ENCODE peak calls at places on chromosomes 11 and 22, in five cellular contexts. S is HEK293T; N is D341Med; X is T-helper 9 cell; D is stimulated activated CD4-positive, alpha-beta T cell treated with anti-CD3 and anti-CD28 coated beads, Interleukin-12 subunit alpha, Interleukin-12 subunit beta, amount 100 ng/mL, for 48 hours. L is an unnamed sample.
A peak's percentile ranks its signal among the peaks of the same experiment; 100 is the strongest.

GRCh38 chr22:22961574-22961973 is 74.0 kb downstream of the IGLL5 start:
- DNase-seq in X (no peak), D (no peak), N (no peak), S (no peak), L (no peak)

GRCh38 chr11:46421257-46421880 is 29.8 kb upstream of the CHRM4 start:
- DNase-seq in X (no peak), N (peak; percentile 76), S (no peak), D (no peak), L (no peak)

GRCh38 chr22:47071078-47071811 is 308.8 kb downstream of the TBC1D22A start:
- DNase-seq in N (no peak), D (no peak), X (no peak), S (no peak), L (no peak)

GRCh38 chr22:50620861-50621490 is 7.0 kb downstream of the ARSA start:
- DNase-seq in X (peak; percentile 48), N (no peak), D (no peak), S (no peak), L (peak; percentile 19)

GRCh38 chr11:33402066-33402465 is 144.9 kb downstream of the HIPK3 start:
- DNase-seq in D (no peak), N (no peak), X (no peak), S (no peak), L (peak; percentile 18)

GRCh38 chr11:47359586-47359985 is 7.1 kb upstream of the MYBPC3 start:
- DNase-seq in X (no peak), S (no peak), D (no peak), N (no peak), L (no peak)

GRCh38 chr22:26124991-26125725 is 44.1 kb upstream of the SEZ6L start:
- DNase-seq in N (peak; percentile 61), S (no peak), D (no peak), X (no peak), L (no peak)

GRCh38 chr11:36574486-36574885 is 6.7 kb downstream of the RAG1 start:
- DNase-seq in S (no peak), X (no peak), D (no peak), N (no peak), L (no peak)

GRCh38 chr11:119380816-119381185 is 689 bp downstream of the USP2 start:
- DNase-seq in S (no peak), D (no peak), X (no peak), N (no peak), L (no peak)

GRCh38 chr11:69253028-69253427 is 40.9 kb upstream of the MYEOV start:
- DNase-seq in D (no peak), S (no peak), X (no peak), N (no peak), L (peak; percentile 48)

GRCh38 chr11:126410649-126411048 is 55.2 kb downstream of the ST3GAL4 start:
- DNase-seq in X (no peak), N (no peak), D (no peak), S (no peak), L (no peak)

GRCh38 chr11:116275634-116276033 is 497.2 kb downstream of the BUD13 start:
- DNase-seq in X (no peak), S (no peak), N (no peak), D (no peak), L (no peak)

GRCh38 chr22:37242395-37242918 is 1.6 kb downstream of the RAC2 start:
- DNase-seq in S (no peak), N (no peak), X (peak; percentile 78), D (peak; percentile 89), L (no peak)

GRCh38 chr11:84853841-84854497 is 773.2 kb downstream of the DLG2 start:
- DNase-seq in X (no peak), S (no peak), N (no peak), D (no peak), L (no peak)

GRCh38 chr22:37324340-37325023 is 42.2 kb downstream of the CYTH4 start:
- DNase-seq in X (no peak), S (no peak), D (no peak), N (no peak), L (no peak)

GRCh38 chr11:68457898-68458249 is 2.7 kb upstream of the PPP6R3 start:
- DNase-seq in N (no peak), X (no peak), D (no peak), S (no peak), L (no peak)

GRCh38 chr22:23556026-23556620 is 24.0 kb downstream of the IGLL1 start:
- DNase-seq in S (no peak), D (no peak), X (no peak), N (no peak), L (no peak)

GRCh38 chr11:12053606-12054361 is 45.4 kb upstream of the DKK3 start:
- DNase-seq in D (no peak), N (no peak), X (no peak), S (no peak), L (peak; percentile 65)

GRCh38 chr11:19441752-19442553 is 201.2 kb upstream of the E2F8 start:
- DNase-seq in D (peak; percentile 54), S (peak; percentile 12), X (no peak), N (no peak), L (peak; percentile 98)

GRCh38 chr11:46674463-46675287 is 25.7 kb downstream of the ARHGAP1 start:
- DNase-seq in N (no peak), X (no peak), D (no peak), S (peak; percentile 44), L (peak; percentile 79)

L was measured in choroid plexus epithelial cell.